ENCODE peak calls at places on chromosome 2, in four cellular contexts. N, J, R and G are unnamed samples.

GRCh38 chr2:39241588-39241987 is 2.2 kb downstream of the CDKL4 start:
- DNase-seq in N (no peak), J (no peak), R (no peak), G (no peak)

GRCh38 chr2:142217804-142218203 is 87.0 kb upstream of the LRP1B start:
- DNase-seq in N (peak; percentile 7), J (no peak), R (no peak), G (no peak)

GRCh38 chr2:219443016-219443696 is 8.5 kb downstream of the SPEG start:
- DNase-seq in N (no peak), J (no peak), R (no peak), G (no peak)

GRCh38 chr2:383173-383572 is 95.3 kb upstream of the ALKAL2 start:
- DNase-seq in N (no peak), J (no peak), R (no peak), G (peak; percentile 76)

GRCh38 chr2:73292906-73293533 is 328 bp downstream of the EGR4 start:
- DNase-seq in N (no peak), J (peak; percentile 9), R (no peak), G (no peak)

GRCh38 chr2:121263996-121264715 is 20.8 kb downstream of the TFCP2L1 start:
- DNase-seq in N (no peak), J (no peak), R (peak; percentile 4), G (no peak)

GRCh38 chr2:158006961-158007664 is 94.6 kb upstream of the UPP2 start:
- DNase-seq in N (no peak), J (no peak), R (no peak), G (no peak)

GRCh38 chr2:186518945-186519344 is 32.9 kb downstream of the ZC3H15 start:
- DNase-seq in N (no peak), J (no peak), R (no peak), G (no peak)

GRCh38 chr2:216109962-216110614 is 940 bp downstream of the XRCC5 start:
- DNase-seq in N (peak; percentile 69), J (no peak), R (no peak), G (peak; percentile 48)

GRCh38 chr2:57549642-57550102 is 496.9 kb upstream of the VRK2 start:
- DNase-seq in N (peak; percentile 8), J (peak; percentile 4), R (no peak), G (no peak)

GRCh38 chr2:64582774-64583340 is 58.7 kb downstream of the AFTPH start:
- DNase-seq in N (no peak), J (no peak), R (peak; percentile 35), G (no peak)

GRCh38 chr2:71530246-71530986 is 77.1 kb downstream of the DYSF start:
- DNase-seq in N (peak; percentile 53), J (peak; percentile 65), R (peak; percentile 29), G (peak; percentile 35)

GRCh38 chr2:64854773-64855237 is 134.4 kb upstream of the SLC1A4 start:
- DNase-seq in N (peak; percentile 89), J (no peak), R (no peak), G (no peak)

GRCh38 chr2:6824962-6825361 is 40.7 kb downstream of the CMPK2 start:
- DNase-seq in N (peak; percentile 87), J (peak; percentile 66), R (no peak), G (no peak)

GRCh38 chr2:38556007-38556801 is 46.5 kb downstream of the HNRNPLL start:
- DNase-seq in N (no peak), J (no peak), R (no peak), G (no peak)

GRCh38 chr2:24793752-24794477 is 690 bp downstream of the CENPO start:
- DNase-seq in N (peak; percentile 33), J (peak; percentile 71), R (no peak), G (no peak)

GRCh38 chr2:142875642-142876041 is 1.8 kb upstream of the KYNU start:
- DNase-seq in N (peak; percentile 55), J (no peak), R (no peak), G (no peak)

GRCh38 chr2:238670341-238670681 is 177.6 kb upstream of the TWIST2 start:
- DNase-seq in N (no peak), J (no peak), R (no peak), G (no peak)

GRCh38 chr2:149365826-149366583 is 35.6 kb downstream of the LYPD6 start:
- DNase-seq in N (peak; percentile 3), J (peak; percentile 65), R (peak; percentile 69), G (no peak)

GRCh38 chr2:136527560-136527959 is 237.8 kb upstream of the THSD7B start:
- DNase-seq in N (peak; percentile 10), J (peak; percentile 28), R (no peak), G (no peak)

GRCh38 chr2:42960835-42961165 is 168.4 kb upstream of the HAAO start:
- DNase-seq in N (peak; percentile 63), J (no peak), R (no peak), G (no peak)

GRCh38 chr2:168671932-168672331 is 130.5 kb upstream of the NOSTRIN start:
- DNase-seq in N (peak; percentile 74), J (no peak), R (no peak), G (no peak)

GRCh38 chr2:41038408-41038807 is 586.5 kb upstream of the SLC8A1 start:
- DNase-seq in N (peak; percentile 14), J (no peak), R (no peak), G (no peak)

GRCh38 chr2:235494716-235495372 is 1.0 kb downstream of the AGAP1 start:
- DNase-seq in N (peak; percentile 34), J (peak; percentile 72), R (no peak), G (peak; percentile 29)

GRCh38 chr2:218711550-218711929 is 905 bp downstream of the TTLL4 start:
- DNase-seq in N (no peak), J (no peak), R (no peak), G (no peak)

GRCh38 chr2:128492966-128493811 is 174.5 kb upstream of the HS6ST1 start:
- DNase-seq in N (no peak), J (peak; percentile 55), R (no peak), G (no peak)

GRCh38 chr2:119387381-119388129 is 20.8 kb downstream of the DBI start:
- DNase-seq in N (peak; percentile 91), J (no peak), R (no peak), G (peak; percentile 54)

GRCh38 chr2:240964221-240964853 is 34.1 kb upstream of the SNED1 start:
- DNase-seq in N (no peak), J (no peak), R (no peak), G (no peak)

GRCh38 chr2:14288016-14288415 is 344.5 kb upstream of the LRATD1 start:
- DNase-seq in N (no peak), J (no peak), R (no peak), G (no peak)

GRCh38 chr2:236568068-236568921 is 1.3 kb upstream of the ACKR3 start:
- DNase-seq in N (no peak), J (peak; percentile 77), R (no peak), G (no peak)

GRCh38 chr2:38615237-38615636 is 12.5 kb upstream of the HNRNPLL start:
- DNase-seq in N (peak; percentile 71), J (no peak), R (no peak), G (no peak)

GRCh38 chr2:156944871-156945270 is 312.6 kb upstream of the GALNT5 start:
- DNase-seq in N (no peak), J (no peak), R (no peak), G (no peak)

GRCh38 chr2:49843314-49843713 is 689.0 kb upstream of the FSHR start:
- DNase-seq in N (no peak), J (no peak), R (no peak), G (no peak)

GRCh38 chr2:145775591-145775990 is 1255.7 kb upstream of the ZEB2 start:
- DNase-seq in N (no peak), J (no peak), R (no peak), G (no peak)

GRCh38 chr2:205769879-205770278 is 87.6 kb downstream of the NRP2 start:
- DNase-seq in N (no peak), J (no peak), R (peak; percentile 70), G (no peak)

GRCh38 chr2:467101-467500 is 179.2 kb upstream of the ALKAL2 start:
- DNase-seq in N (no peak), J (no peak), R (no peak), G (no peak)

GRCh38 chr2:198731842-198732421 is 725.8 kb downstream of the SATB2 start:
- DNase-seq in N (no peak), J (no peak), R (no peak), G (no peak)

GRCh38 chr2:31299547-31299946 is 65.6 kb downstream of the EHD3 start:
- DNase-seq in N (no peak), J (no peak), R (no peak), G (no peak)

GRCh38 chr2:163601377-163601776 is 134.4 kb downstream of the FIGN start:
- DNase-seq in N (peak; percentile 4), J (no peak), R (no peak), G (no peak)